ENCODE peak calls at places on chromosomes 16 and 17, in four cellular contexts. N is neural progenitor cell, Z is cardiac fibroblast, I is PC-9. R is an unnamed sample.

GRCh38 chr17:50110591-50111349 is 15.6 kb downstream of the PDK2 start:
- DNase-seq in N (no peak), Z (peak), I (no peak), R (no peak)

GRCh38 chr17:73571524-73572130 is 72.6 kb downstream of the SDK2 start:
- DNase-seq in I (no peak), N (no peak), Z (no peak), R (no peak)

GRCh38 chr17:31739300-31739699 is 119.7 kb downstream of the COPRS start:
- DNase-seq in Z (peak), N (no peak), I (no peak), R (peak)

GRCh38 chr16:17404903-17405691 is 65.7 kb downstream of the XYLT1 start:
- DNase-seq in Z (peak), N (no peak), I (no peak), R (no peak)

GRCh38 chr16:50160495-50161164 is 7.5 kb downstream of the TENT4B start:
- DNase-seq in N (no peak), Z (peak), I (no peak), R (no peak)

GRCh38 chr16:50011707-50012106 is 13.3 kb upstream of the CNEP1R1 start:
- DNase-seq in Z (peak), N (no peak), I (no peak), R (no peak)

GRCh38 chr16:660459-661183 is 7.3 kb upstream of the RHOT2 start:
- DNase-seq in Z (peak), N (peak), I (peak), R (peak)

GRCh38 chr16:68279726-68280125 is 15.4 kb downstream of the SLC7A6 start:
- DNase-seq in Z (no peak), N (no peak), I (no peak), R (no peak)

GRCh38 chr17:70829876-70830275 is 660.5 kb downstream of the KCNJ2 start:
- DNase-seq in Z (peak), I (no peak), N (no peak), R (no peak)

GRCh38 chr16:65314246-65315003 is 192.6 kb upstream of the CDH11 start:
- DNase-seq in I (no peak), N (no peak), Z (peak), R (no peak)

GRCh38 chr17:72812823-72813222 is 279.7 kb downstream of the SLC39A11 start:
- DNase-seq in N (no peak), I (no peak), Z (peak), R (no peak)

GRCh38 chr17:5915337-5915736 is 154.8 kb upstream of the WSCD1 start:
- DNase-seq in I (no peak), N (no peak), Z (no peak), R (no peak)

GRCh38 chr16:15960124-15960971 is 10.9 kb downstream of the ABCC1 start:
- DNase-seq in N (no peak), I (no peak), Z (no peak), R (no peak)

GRCh38 chr16:23148513-23149266 is 562 bp downstream of the USP31 start:
- DNase-seq in N (peak), Z (peak), I (no peak), R (peak)

GRCh38 chr17:64020068-64020766 is at the start of gene ICAM2:
- DNase-seq in Z (no peak), I (no peak), N (no peak), R (no peak)

GRCh38 chr16:4298761-4299522 is 16.9 kb upstream of the GLIS2 start:
- DNase-seq in N (peak), I (peak), Z (peak), R (peak)

GRCh38 chr17:71251276-71251675 is 869.5 kb upstream of the SOX9 start:
- DNase-seq in N (no peak), I (no peak), Z (no peak), R (no peak)

DNA sequence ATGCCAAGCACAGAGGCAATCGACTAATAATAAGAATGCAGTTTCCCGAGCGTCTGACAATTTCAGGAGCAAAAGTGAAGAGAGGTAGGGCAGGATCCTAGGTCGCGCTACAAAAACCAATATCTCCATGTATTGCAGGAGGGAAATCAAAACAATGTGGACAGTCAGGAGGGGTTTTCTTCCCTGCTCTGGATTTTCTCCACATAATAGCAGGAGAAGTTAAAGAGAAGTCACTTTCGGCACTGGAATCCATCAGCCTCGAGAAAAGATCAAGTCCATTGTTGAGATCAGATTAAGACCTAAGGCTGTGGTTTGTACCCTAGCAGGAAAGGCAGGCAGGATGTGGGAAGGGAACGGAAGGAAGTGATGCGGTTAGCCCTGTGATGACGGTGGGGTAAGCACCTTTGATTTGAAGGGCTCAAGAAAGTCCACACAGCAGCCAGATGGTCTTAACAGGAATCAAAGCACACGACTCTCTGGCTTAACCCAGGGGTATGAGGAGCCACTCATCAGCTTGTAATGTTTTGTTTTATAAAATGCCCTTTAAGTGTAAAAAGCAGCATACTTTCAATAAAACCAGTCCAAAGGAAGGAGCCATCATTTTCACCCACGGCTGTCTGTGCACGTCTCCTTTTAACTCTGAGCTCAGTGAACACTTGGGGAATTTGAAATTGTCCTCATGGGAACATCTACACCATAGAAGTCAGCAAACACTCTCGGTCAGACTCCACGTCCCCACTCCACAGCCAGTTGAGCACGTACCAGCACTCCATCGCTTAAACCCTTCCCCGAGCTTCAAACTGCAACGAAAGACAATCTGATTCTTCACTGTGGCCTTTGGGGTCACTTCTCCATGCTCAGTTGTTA is 15.8 kb upstream of the AKTIP start:
- DNase-seq in Z (peak), I (no peak), N (no peak), R (no peak)
- H3K4me3 ChIP-seq in Z (no peak), I (no peak), N (no peak), R (no peak)

DNA sequence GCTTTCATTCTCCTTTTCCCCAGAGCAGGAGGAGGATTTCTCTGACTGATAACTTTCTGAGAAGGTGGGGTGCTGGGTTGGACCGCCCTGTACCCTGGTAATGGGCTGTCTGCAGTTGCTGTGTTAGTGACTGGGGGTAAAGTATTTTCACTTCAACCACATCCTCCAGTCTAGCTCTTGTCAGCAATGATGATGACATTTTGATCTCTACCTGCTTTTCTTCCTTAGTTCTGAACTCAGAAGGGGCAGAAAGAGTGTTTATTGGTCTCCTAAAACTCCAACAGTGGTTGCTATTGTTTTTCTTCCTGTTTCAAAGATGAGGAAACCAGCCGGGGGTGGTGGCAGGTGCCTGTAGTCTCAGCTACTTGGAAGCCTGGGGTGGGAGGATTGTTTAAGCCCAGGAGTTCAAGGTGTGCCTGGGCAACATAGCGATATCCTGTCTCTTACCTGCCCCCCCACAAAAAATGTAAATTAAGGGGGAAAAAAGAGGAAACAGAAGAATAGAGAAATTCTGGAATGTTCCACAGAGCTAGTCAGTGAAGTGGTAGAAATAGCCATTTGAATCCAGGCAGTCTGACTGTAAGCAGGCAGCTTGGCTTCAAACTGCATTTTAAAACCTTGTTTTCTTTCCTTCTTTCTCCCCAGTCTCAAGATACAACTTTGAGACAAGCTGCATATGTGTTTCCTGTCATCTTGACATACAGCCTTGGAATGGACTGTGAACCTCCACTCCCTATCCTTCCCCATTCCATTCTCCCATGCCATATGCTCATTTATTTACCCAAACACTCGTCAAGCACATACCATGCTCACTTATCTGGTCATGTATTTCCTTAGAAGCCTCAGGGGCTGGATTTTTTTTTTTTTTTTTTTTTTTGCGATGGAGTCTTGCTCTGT is 3.3 kb upstream of the N4BP1 start:
- DNase-seq in Z (peak), N (no peak), I (peak), R (peak)
- H3K4me3 ChIP-seq in Z (no peak), N (no peak), I (no peak), R (no peak)

DNA sequence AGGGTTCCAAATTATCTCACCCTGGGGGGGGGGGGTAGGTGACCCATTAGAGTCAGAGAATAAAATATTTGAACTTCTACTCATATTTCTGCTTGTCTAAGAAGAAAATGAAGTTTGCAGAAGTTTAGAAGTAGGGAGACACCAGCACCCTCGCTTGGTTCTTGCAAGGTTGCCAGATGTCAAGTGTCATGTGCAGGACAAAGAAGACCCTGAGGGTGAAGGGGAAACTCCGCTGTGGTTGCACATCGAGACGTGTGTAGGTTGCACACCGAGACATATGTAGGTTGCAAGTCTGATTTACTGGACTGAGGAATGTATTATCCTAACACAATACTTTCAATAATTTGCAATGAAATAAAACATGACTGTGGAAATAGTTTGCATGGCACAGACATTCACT is 42.4 kb upstream of the IRF8 start:
- DNase-seq in I (no peak), N (no peak), Z (no peak), R (no peak)
- H3K4me3 ChIP-seq in I (no peak), N (no peak), Z (no peak), R (no peak)

DNA sequence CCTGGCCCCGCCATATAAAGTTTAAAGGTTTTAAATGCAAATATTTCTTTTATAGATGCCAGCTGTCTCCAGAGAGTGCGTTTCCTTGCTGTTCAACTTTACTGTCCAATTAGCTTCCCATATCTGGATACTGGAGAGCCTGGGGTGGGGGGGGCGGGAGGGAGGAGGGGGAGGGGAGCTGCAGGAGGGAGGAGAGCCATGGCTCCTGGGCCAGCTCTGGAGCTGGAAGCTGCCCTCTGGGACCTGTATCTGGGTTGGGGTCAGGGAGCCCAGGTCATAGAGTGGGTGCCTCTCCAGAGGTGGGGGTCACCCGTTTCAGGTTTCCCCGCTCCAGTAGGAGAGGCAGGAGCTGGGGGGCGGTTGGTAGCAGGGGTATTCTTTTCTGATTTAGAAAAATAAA is 6.2 kb upstream of the GSE1 start:
- DNase-seq in Z (no peak), N (no peak), I (no peak), R (no peak)
- H3K4me3 ChIP-seq in Z (no peak), N (peak), I (no peak), R (no peak)

GRCh38 chr17:81364278-81365147 is 30.7 kb upstream of the BAHCC1 start:
- DNase-seq in Z (no peak), N (no peak), I (no peak), R (no peak)

GRCh38 chr17:81365148-81365600 is 30.1 kb upstream of the BAHCC1 start:
- DNase-seq in Z (peak), I (peak), N (peak), R (peak)

GRCh38 chr17:81367171-81367570 is 28.1 kb upstream of the BAHCC1 start:
- DNase-seq in Z (no peak), I (no peak), N (no peak), R (no peak)

GRCh38 chr17:81366648-81367047 is 28.6 kb upstream of the BAHCC1 start:
- DNase-seq in I (no peak), N (no peak), Z (no peak), R (no peak)

DNA sequence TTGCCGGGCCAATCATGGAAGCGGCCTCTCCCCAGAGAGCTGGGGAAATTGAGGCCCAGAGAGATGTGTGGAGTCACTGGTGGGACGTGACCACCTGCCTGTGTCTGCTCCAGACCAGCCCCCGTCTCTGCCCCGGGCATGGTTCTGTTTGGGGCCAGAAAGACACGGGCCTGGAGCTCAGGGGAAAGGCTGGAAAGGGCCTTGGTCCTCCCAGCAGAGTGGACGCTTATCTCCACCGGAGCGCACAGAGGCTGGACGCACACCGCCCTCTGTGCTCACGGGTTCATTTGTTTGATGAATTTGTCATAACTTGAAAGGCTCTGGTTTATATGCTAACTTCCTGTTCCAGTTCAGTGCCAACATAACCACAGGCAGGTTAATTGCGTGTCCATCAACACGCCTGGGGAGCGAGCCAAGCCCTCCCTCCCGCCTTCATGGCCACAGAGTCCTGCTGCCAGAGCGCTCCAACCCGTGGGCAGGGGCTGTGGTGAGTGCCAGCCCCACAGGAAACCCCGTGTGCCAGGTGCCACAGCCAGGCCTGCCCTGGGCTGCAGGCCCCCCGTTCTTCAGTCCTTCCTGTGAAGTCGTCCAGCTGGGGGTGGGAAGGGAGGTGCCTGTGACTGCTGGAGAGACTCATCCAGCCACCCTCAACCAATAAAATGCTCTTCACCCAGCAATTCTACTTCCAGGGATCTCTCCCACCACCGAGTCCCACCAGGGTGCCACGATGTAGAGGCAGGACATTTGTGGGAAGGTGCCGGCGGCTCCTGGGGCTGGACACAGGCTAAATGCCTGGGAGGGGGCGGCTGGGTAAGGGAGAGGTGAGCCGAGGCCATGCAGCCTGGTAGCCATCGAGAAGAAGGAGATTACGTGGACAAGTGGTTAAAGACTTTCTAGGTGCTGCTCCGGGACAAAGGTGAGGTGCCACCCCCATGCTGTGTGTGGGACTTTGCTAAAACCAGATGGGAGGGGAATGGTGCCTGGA is 29.4 kb upstream of the BAHCC1 start:
- DNase-seq in I (peak), N (no peak), Z (peak), R (peak)
- H3K4me3 ChIP-seq in I (peak), N (peak), Z (no peak), R (no peak)

GRCh38 chr16:75306102-75306762 is 54.8 kb upstream of the BCAR1 start:
- DNase-seq in Z (no peak), N (no peak), I (peak), R (peak)
- H3K4me3 ChIP-seq in Z (no peak), N (no peak), I (peak), R (no peak)

GRCh38 chr16:77993586-77993985 is 28.8 kb upstream of the CLEC3A start:
- DNase-seq in N (no peak), Z (no peak), I (no peak), R (peak)
- H3K4me3 ChIP-seq in N (no peak), Z (no peak), I (no peak), R (no peak)

GRCh38 chr17:48004973-48005372 is 32.6 kb downstream of the COPZ2 start:
- DNase-seq in Z (no peak), N (no peak), I (no peak), R (no peak)

GRCh38 chr17:48001187-48001586 is 30.3 kb downstream of the CDK5RAP3 start:
- DNase-seq in Z (no peak), I (no peak), N (no peak), R (no peak)

GRCh38 chr17:48003686-48004120 is 32.8 kb downstream of the CDK5RAP3 start:
- DNase-seq in I (no peak), Z (no peak), N (peak), R (no peak)

GRCh38 chr17:48002920-48003685 is 32.2 kb downstream of the CDK5RAP3 start:
- DNase-seq in N (peak), Z (no peak), I (no peak), R (peak)

DNA sequence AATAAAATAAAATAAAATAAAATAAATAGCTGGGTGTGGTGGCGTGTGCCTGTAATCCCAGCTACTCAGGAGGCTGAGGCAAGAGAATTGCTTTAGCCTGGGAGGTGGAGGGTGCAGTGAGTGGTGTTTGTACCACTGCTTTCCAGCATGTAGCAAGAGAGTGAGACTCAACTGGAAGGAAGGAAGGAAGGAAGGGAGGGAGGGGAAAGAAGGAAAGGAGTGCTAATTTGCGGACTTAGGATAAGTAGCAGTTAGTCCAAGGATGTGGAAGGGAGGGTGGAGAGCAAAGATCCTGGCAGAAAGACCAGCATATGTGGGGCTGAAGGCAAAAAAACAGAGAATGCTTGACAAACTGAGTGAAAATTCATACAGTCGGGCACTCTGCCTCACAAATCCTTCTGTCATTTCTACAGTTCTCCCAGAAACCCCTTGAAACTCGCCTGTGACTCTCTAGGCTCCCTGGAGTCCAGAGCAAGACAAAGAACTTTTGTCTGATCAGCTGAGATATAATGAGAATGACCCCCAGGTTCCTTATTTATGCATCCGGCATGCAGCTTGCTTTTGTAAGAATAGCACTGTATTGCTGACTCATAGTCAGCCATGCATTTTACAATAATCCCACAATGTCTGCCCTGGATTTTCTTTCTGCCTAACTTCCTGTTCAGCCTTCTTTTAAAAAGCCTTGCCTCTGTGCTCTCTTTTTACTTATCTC is 31.5 kb downstream of the CDK5RAP3 start:
- DNase-seq in Z (peak), I (peak), N (peak), R (peak)
- H3K4me3 ChIP-seq in Z (no peak), I (no peak), N (peak), R (no peak)

DNA sequence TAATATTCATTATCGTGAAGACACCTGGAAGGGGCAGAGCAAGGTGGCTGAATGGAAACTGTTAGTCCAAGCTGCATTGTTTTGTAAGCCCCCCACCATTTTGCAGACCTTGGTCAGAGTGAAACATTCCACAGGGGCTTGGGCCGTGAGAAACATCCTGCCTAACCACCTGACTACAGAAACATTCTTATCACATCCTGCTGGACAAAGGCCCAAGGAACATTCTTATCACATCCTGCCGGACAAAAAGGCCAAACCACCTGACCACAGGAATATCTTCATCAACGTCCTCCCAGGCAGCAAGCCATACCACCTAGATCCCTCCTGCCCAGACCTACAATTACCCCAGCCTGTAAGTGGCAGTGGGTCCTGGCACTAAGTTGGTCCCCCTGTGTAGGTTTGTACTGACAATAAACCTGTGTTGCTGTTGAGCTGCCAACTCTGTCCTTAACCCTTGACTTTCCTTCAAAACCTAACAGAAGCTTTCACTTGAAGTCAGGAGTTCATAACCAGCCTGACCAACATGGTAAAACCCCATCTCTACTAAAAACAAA is 19.6 kb downstream of the ATF7IP2 start:
- DNase-seq in N (no peak), I (no peak), Z (peak), R (no peak)
- H3K4me3 ChIP-seq in N (no peak), I (no peak), Z (no peak), R (no peak)

GRCh38 chr16:89913408-89914387 is 5.0 kb upstream of the MC1R start:
- DNase-seq in Z (no peak), N (no peak), I (no peak), R (no peak)
- H3K4me3 ChIP-seq in Z (no peak), N (no peak), I (no peak), R (no peak)